ENCODE peak calls at places on chromosomes 16 and 17, in seven cellular contexts. One of them, this sample, is unnamed.

GRCh38 chr16:52611817-52612673 is 65.1 kb upstream of the TOX3 start:
- DNase-seq in HCT116: no peak
- DNase-seq in right lobe of liver: peak
- DNase-seq in heart left ventricle: no peak
- DNase-seq in H54: no peak
- DNase-seq in uterus: no peak
- DNase-seq in body of pancreas: peak
- DNase-seq in this sample: peak

GRCh38 chr17:496761-497586 is 144.4 kb upstream of the RPH3AL start:
- DNase-seq in HCT116: no peak
- DNase-seq in right lobe of liver: no peak
- DNase-seq in heart left ventricle: no peak
- DNase-seq in H54: no peak
- DNase-seq in uterus: no peak
- DNase-seq in body of pancreas: no peak
- DNase-seq in this sample: no peak

GRCh38 chr17:40168262-40168832 is 8.9 kb upstream of the RAPGEFL1 start:
- DNase-seq in HCT116: peak
- DNase-seq in right lobe of liver: no peak
- DNase-seq in heart left ventricle: no peak
- DNase-seq in H54: peak
- DNase-seq in uterus: peak
- DNase-seq in body of pancreas: peak
- DNase-seq in this sample: peak

GRCh38 chr17:11122908-11123307 is 118.1 kb upstream of the SHISA6 start:
- DNase-seq in HCT116: no peak
- DNase-seq in right lobe of liver: no peak
- DNase-seq in heart left ventricle: no peak
- DNase-seq in H54: no peak
- DNase-seq in uterus: no peak
- DNase-seq in body of pancreas: no peak
- DNase-seq in this sample: no peak

GRCh38 chr17:48738803-48739526 is 10.4 kb upstream of the HOXB13 start:
- DNase-seq in HCT116: no peak
- DNase-seq in right lobe of liver: no peak
- DNase-seq in heart left ventricle: no peak
- DNase-seq in H54: no peak
- DNase-seq in uterus: no peak
- DNase-seq in body of pancreas: no peak
- DNase-seq in this sample: no peak

GRCh38 chr17:49836111-49837030 is 11.5 kb downstream of the TAC4 start:
- DNase-seq in HCT116: no peak
- DNase-seq in right lobe of liver: no peak
- DNase-seq in heart left ventricle: no peak
- DNase-seq in H54: no peak
- DNase-seq in uterus: no peak
- DNase-seq in body of pancreas: no peak
- DNase-seq in this sample: no peak

GRCh38 chr17:81804559-81805399 is 829 bp downstream of the GCGR start:
- DNase-seq in HCT116: no peak
- DNase-seq in right lobe of liver: peak
- DNase-seq in heart left ventricle: no peak
- DNase-seq in H54: no peak
- DNase-seq in uterus: no peak
- DNase-seq in body of pancreas: no peak
- DNase-seq in this sample: no peak

GRCh38 chr17:50373705-50374104 is 676 bp downstream of the EME1 start:
- DNase-seq in HCT116: no peak
- DNase-seq in right lobe of liver: no peak
- DNase-seq in heart left ventricle: no peak
- DNase-seq in H54: no peak
- DNase-seq in uterus: no peak
- DNase-seq in body of pancreas: no peak
- DNase-seq in this sample: no peak

GRCh38 chr16:72763927-72764628 is 283.9 kb downstream of the ZFHX3 start:
- DNase-seq in HCT116: no peak
- DNase-seq in right lobe of liver: no peak
- DNase-seq in heart left ventricle: no peak
- DNase-seq in H54: no peak
- DNase-seq in uterus: no peak
- DNase-seq in body of pancreas: no peak
- DNase-seq in this sample: no peak

GRCh38 chr17:58624751-58625150 is 67.1 kb downstream of the TEX14 start:
- DNase-seq in HCT116: no peak
- DNase-seq in right lobe of liver: no peak
- DNase-seq in heart left ventricle: no peak
- DNase-seq in H54: no peak
- DNase-seq in uterus: no peak
- DNase-seq in body of pancreas: no peak
- DNase-seq in this sample: no peak

GRCh38 chr16:27268376-27269299 is at the start of gene NSMCE1:
- DNase-seq in HCT116: peak
- DNase-seq in right lobe of liver: peak
- DNase-seq in heart left ventricle: peak
- DNase-seq in H54: peak
- DNase-seq in uterus: peak
- DNase-seq in body of pancreas: peak
- DNase-seq in this sample: peak
- TF ChIP-seq POLR2A in HCT116: peak
- TF ChIP-seq POLR2A in right lobe of liver: peak
- TF ChIP-seq POLR2A in heart left ventricle: no peak
- TF ChIP-seq POLR2A in H54: peak
- TF ChIP-seq POLR2A in uterus: peak
- TF ChIP-seq POLR2A in body of pancreas: peak
- TF ChIP-seq POLR2A in this sample: peak

GRCh38 chr17:36983618-36984017 is 34.9 kb downstream of the AATF start:
- DNase-seq in HCT116: no peak
- DNase-seq in right lobe of liver: no peak
- DNase-seq in heart left ventricle: no peak
- DNase-seq in H54: no peak
- DNase-seq in uterus: no peak
- DNase-seq in body of pancreas: no peak
- DNase-seq in this sample: no peak
- TF ChIP-seq POLR2A in HCT116: no peak
- TF ChIP-seq POLR2A in right lobe of liver: no peak
- TF ChIP-seq POLR2A in heart left ventricle: no peak
- TF ChIP-seq POLR2A in H54: no peak
- TF ChIP-seq POLR2A in uterus: no peak
- TF ChIP-seq POLR2A in body of pancreas: no peak
- TF ChIP-seq POLR2A in this sample: no peak

GRCh38 chr16:75226550-75227360 is 8.0 kb downstream of the CTRB1 start:
- DNase-seq in HCT116: no peak
- DNase-seq in right lobe of liver: no peak
- DNase-seq in heart left ventricle: no peak
- DNase-seq in H54: no peak
- DNase-seq in uterus: no peak
- DNase-seq in body of pancreas: peak
- DNase-seq in this sample: no peak

GRCh38 chr16:75225678-75226515 is 7.1 kb downstream of the CTRB1 start:
- DNase-seq in HCT116: no peak
- DNase-seq in right lobe of liver: no peak
- DNase-seq in heart left ventricle: peak
- DNase-seq in H54: no peak
- DNase-seq in uterus: peak
- DNase-seq in body of pancreas: peak
- DNase-seq in this sample: no peak

GRCh38 chr16:75224281-75224680 is 5.5 kb downstream of the CTRB1 start:
- DNase-seq in HCT116: no peak
- DNase-seq in right lobe of liver: no peak
- DNase-seq in heart left ventricle: no peak
- DNase-seq in H54: no peak
- DNase-seq in uterus: no peak
- DNase-seq in body of pancreas: no peak
- DNase-seq in this sample: no peak

GRCh38 chr16:75225092-75225491 is 6.3 kb downstream of the CTRB1 start:
- DNase-seq in HCT116: no peak
- DNase-seq in right lobe of liver: no peak
- DNase-seq in heart left ventricle: no peak
- DNase-seq in H54: no peak
- DNase-seq in uterus: no peak
- DNase-seq in body of pancreas: peak
- DNase-seq in this sample: no peak

DNA sequence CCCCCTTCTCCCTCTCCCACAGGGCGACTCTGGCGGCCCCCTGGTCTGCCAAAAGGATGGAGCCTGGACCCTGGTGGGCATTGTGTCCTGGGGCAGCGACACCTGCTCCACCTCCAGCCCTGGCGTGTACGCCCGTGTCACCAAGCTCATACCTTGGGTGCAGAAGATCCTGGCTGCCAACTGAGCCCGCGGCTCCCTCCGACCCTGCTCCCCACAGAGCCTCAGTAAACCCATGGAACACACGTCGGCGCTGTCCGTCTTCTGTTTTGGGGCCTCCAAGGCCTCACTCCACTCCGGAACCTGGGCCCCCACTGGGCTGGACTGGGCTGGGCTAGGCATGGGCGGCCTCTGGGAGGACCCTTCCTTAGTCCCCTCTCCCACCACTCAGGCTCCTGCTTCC is 5.9 kb downstream of the CTRB1 start:
- DNase-seq in HCT116: no peak
- DNase-seq in right lobe of liver: peak
- DNase-seq in heart left ventricle: no peak
- DNase-seq in H54: no peak
- DNase-seq in uterus: no peak
- DNase-seq in body of pancreas: peak
- DNase-seq in this sample: no peak
- TF ChIP-seq POLR2A in HCT116: no peak
- TF ChIP-seq POLR2A in right lobe of liver: no peak
- TF ChIP-seq POLR2A in heart left ventricle: no peak
- TF ChIP-seq POLR2A in H54: no peak
- TF ChIP-seq POLR2A in uterus: no peak
- TF ChIP-seq POLR2A in body of pancreas: peak
- TF ChIP-seq POLR2A in this sample: no peak

DNA sequence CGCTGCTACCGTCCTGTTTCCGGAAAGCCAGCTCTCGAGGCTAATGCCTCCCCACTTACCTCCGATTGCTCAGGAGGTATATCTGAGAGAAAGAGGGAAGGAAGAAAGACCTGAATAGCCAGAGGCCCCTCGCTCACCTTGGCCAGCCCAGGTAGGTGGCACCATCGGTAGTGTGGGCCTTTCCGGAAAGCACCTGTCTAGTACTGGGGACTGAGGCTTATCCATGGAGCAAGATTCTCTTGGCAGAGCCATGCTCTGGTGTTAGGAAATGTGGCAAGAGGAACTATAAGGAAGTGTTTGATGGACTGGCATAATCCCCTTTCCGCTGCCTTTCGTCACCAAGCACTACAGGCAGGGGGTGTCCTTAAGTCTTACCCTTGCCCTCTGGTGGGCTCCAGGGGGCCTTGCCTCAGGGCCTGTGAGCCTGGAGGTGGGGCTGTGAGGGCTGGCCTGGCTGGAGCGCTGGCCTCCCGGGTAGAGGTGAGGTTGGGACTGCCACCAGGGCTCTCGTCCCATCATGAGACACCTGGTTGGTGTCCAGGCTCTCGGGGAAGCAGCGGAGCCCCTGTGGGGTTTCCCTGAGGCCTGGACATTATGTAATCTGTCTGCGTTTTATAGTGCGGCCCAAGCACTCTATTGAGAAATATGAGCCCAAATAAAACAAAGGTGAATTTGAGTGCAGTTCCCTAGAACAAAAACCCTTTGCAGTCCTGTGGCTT is 2.9 kb downstream of the CMIP start:
- DNase-seq in HCT116: no peak
- DNase-seq in right lobe of liver: peak
- DNase-seq in heart left ventricle: no peak
- DNase-seq in H54: no peak
- DNase-seq in uterus: no peak
- DNase-seq in body of pancreas: peak
- DNase-seq in this sample: no peak
- TF ChIP-seq POLR2A in HCT116: no peak
- TF ChIP-seq POLR2A in right lobe of liver: peak
- TF ChIP-seq POLR2A in heart left ventricle: no peak
- TF ChIP-seq POLR2A in H54: no peak
- TF ChIP-seq POLR2A in uterus: no peak
- TF ChIP-seq POLR2A in body of pancreas: peak
- TF ChIP-seq POLR2A in this sample: peak

DNA sequence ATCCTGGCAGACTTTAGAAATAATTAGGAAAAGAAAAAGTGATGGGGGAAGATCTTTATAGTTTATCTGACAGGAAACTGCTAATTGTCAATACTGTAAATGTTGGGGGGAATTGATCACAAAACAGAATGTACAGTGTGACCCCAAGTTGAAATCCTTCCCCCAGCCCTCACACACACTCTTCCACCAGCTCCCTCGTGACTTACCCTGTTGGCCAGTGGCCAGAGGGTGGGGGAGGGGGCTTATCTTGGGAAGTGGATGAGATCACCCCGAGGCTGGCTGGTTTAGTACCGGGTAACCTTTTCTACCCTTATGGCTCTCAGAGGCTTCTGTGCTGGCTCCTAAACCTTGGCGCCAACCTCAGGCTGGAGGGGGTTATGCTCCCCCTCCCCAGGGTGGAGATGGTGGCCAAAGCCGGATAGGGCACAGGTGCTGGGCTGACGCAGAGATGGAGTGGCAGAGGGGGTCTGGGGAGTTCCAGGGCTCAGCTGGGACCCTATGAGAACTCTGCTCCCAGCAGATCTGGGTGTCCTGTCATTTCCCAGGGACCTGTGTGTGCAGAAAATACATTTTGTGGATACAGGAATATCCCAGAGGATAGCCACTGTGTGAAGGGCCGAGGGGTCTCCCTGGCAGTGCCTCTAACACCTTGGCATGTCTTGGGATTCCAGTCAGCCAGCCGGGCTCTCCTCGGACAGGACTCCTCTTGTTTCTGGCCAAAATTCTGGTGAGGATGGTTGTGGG is 18.6 kb downstream of the CDH16 start:
- DNase-seq in HCT116: no peak
- DNase-seq in right lobe of liver: peak
- DNase-seq in heart left ventricle: peak
- DNase-seq in H54: peak
- DNase-seq in uterus: peak
- DNase-seq in body of pancreas: peak
- DNase-seq in this sample: peak
- TF ChIP-seq POLR2A in HCT116: no peak
- TF ChIP-seq POLR2A in right lobe of liver: no peak
- TF ChIP-seq POLR2A in heart left ventricle: no peak
- TF ChIP-seq POLR2A in H54: no peak
- TF ChIP-seq POLR2A in uterus: no peak
- TF ChIP-seq POLR2A in body of pancreas: peak
- TF ChIP-seq POLR2A in this sample: no peak

DNA sequence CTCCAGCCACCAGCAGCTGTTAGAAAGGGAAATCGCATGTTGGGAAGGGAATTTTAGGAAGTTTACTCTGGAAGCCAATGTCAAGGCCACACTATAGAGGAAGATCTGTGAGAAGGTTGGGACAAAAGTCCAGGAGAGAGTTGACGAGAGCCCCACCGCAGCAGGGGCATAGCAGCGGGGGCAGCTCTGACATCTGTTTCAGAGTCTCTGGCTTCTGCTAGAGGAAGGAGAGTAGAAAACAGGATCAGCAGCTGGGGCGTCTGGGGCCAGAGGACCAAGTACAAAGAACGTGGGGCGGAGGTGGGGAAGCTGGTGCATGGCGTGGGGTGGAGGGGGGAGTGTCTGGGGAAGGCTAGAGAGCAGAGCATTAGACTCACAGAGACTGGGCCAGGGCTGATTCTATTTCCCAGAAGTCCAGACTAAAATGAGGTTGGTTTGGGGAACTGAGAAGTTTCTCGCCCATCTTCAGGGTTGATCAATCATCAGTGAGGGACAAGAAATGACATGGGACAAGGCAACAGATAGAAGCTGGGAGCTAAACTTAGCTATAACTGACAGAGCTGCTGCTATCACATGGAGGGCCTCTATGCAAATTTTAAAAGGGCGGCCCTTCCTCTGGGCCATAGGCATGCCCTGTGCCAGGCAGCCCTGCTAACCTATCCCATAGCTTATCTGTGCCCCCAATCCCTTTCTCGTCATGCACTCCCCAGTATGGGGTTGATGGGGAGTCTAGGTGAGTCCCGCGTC is 1.2 kb downstream of the RABEP2 start:
- DNase-seq in HCT116: no peak
- DNase-seq in right lobe of liver: no peak
- DNase-seq in heart left ventricle: no peak
- DNase-seq in H54: no peak
- DNase-seq in uterus: no peak
- DNase-seq in body of pancreas: peak
- DNase-seq in this sample: peak
- TF ChIP-seq POLR2A in HCT116: no peak
- TF ChIP-seq POLR2A in right lobe of liver: no peak
- TF ChIP-seq POLR2A in heart left ventricle: no peak
- TF ChIP-seq POLR2A in H54: no peak
- TF ChIP-seq POLR2A in uterus: no peak
- TF ChIP-seq POLR2A in body of pancreas: no peak
- TF ChIP-seq POLR2A in this sample: no peak